ENCODE peak calls at places on chromosome 18, in four cellular contexts. Y is K562, B is SK-N-SH, P is HepG2. W is an unnamed sample.

GRCh38 chr18:63001861-63002260 is 286.5 kb downstream of the PHLPP1 start:
- DNase-seq in Y (no peak), B (no peak), P (no peak), W (no peak)

GRCh38 chr18:79422022-79422782 is 26.5 kb downstream of the NFATC1 start:
- DNase-seq in Y (no peak), B (no peak), P (no peak), W (no peak)

GRCh38 chr18:48949051-48949605 is 1.6 kb downstream of the SMAD7 start:
- DNase-seq in Y (no peak), B (no peak), P (no peak), W (no peak)

GRCh38 chr18:3875961-3876360 is 426.0 kb downstream of the TGIF1 start:
- DNase-seq in Y (no peak), B (no peak), P (no peak), W (no peak)

GRCh38 chr18:54776282-54776977 is 51.8 kb upstream of the RAB27B start:
- DNase-seq in Y (peak), B (no peak), P (peak), W (no peak)

GRCh38 chr18:48889115-48889941 is 61.4 kb downstream of the SMAD7 start:
- DNase-seq in Y (no peak), B (peak), P (no peak), W (peak)

GRCh38 chr18:54734059-54734458 is 94.2 kb upstream of the RAB27B start:
- DNase-seq in Y (peak), B (no peak), P (no peak), W (no peak)

GRCh38 chr18:59823611-59824195 is 76.1 kb upstream of the PMAIP1 start:
- DNase-seq in Y (peak), B (peak), P (peak), W (peak)

GRCh38 chr18:22546905-22547304 is 129.2 kb upstream of the CTAGE1 start:
- DNase-seq in Y (no peak), B (no peak), P (no peak), W (no peak)

GRCh38 chr18:48711651-48712486 is 173.0 kb downstream of the CTIF start:
- DNase-seq in Y (peak), B (peak), P (peak), W (peak)

GRCh38 chr18:57918601-57919000 is 115.5 kb upstream of the ATP8B1 start:
- DNase-seq in Y (no peak), B (no peak), P (no peak), W (no peak)

GRCh38 chr18:36903215-36903928 is 74.4 kb downstream of the KIAA1328 start:
- DNase-seq in Y (no peak), B (no peak), P (no peak), W (no peak)

GRCh38 chr18:36211612-36212065 is 24.3 kb downstream of the MOCOS start:
- DNase-seq in Y (no peak), B (no peak), P (no peak), W (no peak)

GRCh38 chr18:9177047-9177446 is 40.5 kb downstream of the ANKRD12 start:
- DNase-seq in Y (no peak), B (no peak), P (no peak), W (no peak)

GRCh38 chr18:49168970-49169619 is 218.3 kb upstream of the SMAD7 start:
- DNase-seq in Y (no peak), B (no peak), P (peak), W (no peak)

GRCh38 chr18:54679318-54680149 is 88.5 kb downstream of the DYNAP start:
- DNase-seq in Y (no peak), B (peak), P (peak), W (no peak)

GRCh38 chr18:51066273-51066672 is 36.3 kb downstream of the SMAD4 start:
- DNase-seq in Y (no peak), B (no peak), P (no peak), W (no peak)

GRCh38 chr18:69265661-69266060 is 135.0 kb upstream of the DOK6 start:
- DNase-seq in Y (no peak), B (no peak), P (no peak), W (no peak)

GRCh38 chr18:69267895-69268294 is 132.8 kb upstream of the DOK6 start:
- DNase-seq in Y (no peak), B (no peak), P (no peak), W (no peak)
- TF ChIP-seq FOXJ3 in Y (no peak), B (no peak), P (no peak), W (no peak)

GRCh38 chr18:69487488-69488394 is 87.1 kb downstream of the DOK6 start:
- DNase-seq in Y (no peak), B (no peak), P (no peak), W (no peak)
- TF ChIP-seq FOXJ3 in Y (no peak), B (no peak), P (no peak), W (no peak)

GRCh38 chr18:493974-494601 is 6.4 kb downstream of the COLEC12 start:
- DNase-seq in Y (no peak), B (no peak), P (no peak), W (no peak)

GRCh38 chr18:495452-495851 is 5.0 kb downstream of the COLEC12 start:
- DNase-seq in Y (no peak), B (no peak), P (no peak), W (no peak)

GRCh38 chr18:495017-495416 is 5.5 kb downstream of the COLEC12 start:
- DNase-seq in Y (no peak), B (no peak), P (no peak), W (no peak)

GRCh38 chr18:492451-492850 is 8.1 kb downstream of the COLEC12 start:
- DNase-seq in Y (no peak), B (no peak), P (no peak), W (no peak)

GRCh38 chr18:494602-494983 is 5.9 kb downstream of the COLEC12 start:
- DNase-seq in Y (no peak), B (no peak), P (no peak), W (no peak)
- TF ChIP-seq FOXJ3 in Y (no peak), B (no peak), P (no peak), W (no peak)

DNA sequence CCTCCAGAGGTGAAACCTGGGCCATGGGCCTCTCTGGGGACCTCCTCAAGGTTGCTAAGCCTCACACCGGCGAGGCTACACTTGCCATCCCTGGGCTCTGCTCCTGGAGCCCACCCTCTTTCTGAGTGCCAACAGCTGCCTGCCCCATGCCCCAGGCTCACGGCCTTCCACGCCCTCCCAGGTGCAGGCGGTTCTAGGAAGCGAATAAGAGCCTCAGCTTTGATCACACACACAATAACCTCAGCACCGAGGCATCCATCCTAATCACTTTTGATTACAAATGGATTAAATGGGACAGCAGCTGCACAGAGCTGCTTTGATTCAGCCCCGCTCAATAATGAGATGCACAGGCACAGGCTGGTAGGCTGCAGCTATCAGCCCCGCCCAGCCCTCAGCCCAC is 171.1 kb downstream of the SETBP1 start:
- DNase-seq in Y (no peak), B (no peak), P (no peak), W (no peak)
- TF ChIP-seq FOXJ3 in Y (no peak), B (no peak), P (no peak), W (no peak)

DNA sequence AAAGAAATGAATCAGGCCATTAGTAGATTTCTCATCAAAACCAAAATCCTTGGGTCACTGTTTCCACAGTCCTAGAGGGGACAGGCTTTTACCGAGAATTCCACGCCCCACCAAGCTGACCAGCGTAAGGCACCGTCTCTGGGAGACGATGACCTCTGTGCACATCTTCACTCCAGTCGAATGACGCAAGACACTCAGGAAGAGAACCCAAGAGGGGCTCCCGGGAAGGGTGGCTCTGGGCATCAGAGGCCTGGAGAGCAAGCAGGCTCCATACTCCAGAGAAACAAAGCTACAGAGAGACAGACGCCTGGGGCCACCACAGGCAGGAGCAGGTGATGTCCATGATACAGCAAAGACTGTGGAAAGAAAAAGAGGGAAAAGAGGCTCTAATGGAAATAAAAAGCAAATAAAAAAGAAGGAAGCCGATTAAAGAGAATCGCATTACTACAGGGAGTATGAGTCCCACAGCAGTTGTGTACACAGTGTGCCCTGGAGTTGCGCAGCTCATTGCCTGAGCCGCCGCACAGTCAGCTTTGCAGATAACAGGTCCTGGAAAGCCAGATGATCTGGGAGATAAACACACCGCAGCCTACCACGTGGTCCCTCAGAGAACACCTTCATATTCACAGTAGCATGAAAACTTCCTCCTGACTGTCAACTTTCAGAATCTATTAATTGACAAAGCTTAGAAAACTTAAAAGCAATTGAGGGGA is 572.7 kb upstream of the SALL3 start:
- DNase-seq in Y (no peak), B (no peak), P (no peak), W (no peak)
- TF ChIP-seq FOXJ3 in Y (no peak), B (no peak), P (no peak), W (no peak)